ENCODE peak calls at places on chromosomes 2 and 18, in four cellular contexts. P, T, U and S are unnamed samples.

GRCh38 chr2:168993538-168993937 is 37.6 kb downstream of the ABCB11 start:
- DNase-seq in P (no peak), T (no peak), U (no peak), S (no peak)

GRCh38 chr2:188659656-188660406 is 314.3 kb upstream of the COL3A1 start:
- DNase-seq in P (no peak), T (peak; percentile 21), U (peak; percentile 60), S (no peak)

GRCh38 chr2:216601632-216602409 is 31.4 kb upstream of the IGFBP2 start:
- DNase-seq in P (no peak), T (no peak), U (no peak), S (no peak)

GRCh38 chr2:79511320-79511951 is 1.4 kb upstream of the CTNNA2 start:
- DNase-seq in P (no peak), T (no peak), U (no peak), S (peak; percentile 37)

GRCh38 chr2:39593439-39594393 is 72.0 kb upstream of the TMEM178A start:
- DNase-seq in P (no peak), T (peak; percentile 77), U (peak; percentile 61), S (peak; percentile 55)

GRCh38 chr18:42053188-42053781 is 98.3 kb downstream of the PIK3C3 start:
- DNase-seq in P (peak; percentile 46), T (peak; percentile 35), U (peak; percentile 28), S (peak; percentile 20)

GRCh38 chr2:6800553-6800952 is 65.2 kb downstream of the CMPK2 start:
- DNase-seq in P (no peak), T (no peak), U (no peak), S (no peak)

GRCh38 chr2:14944562-14945346 is 312.2 kb downstream of the LRATD1 start:
- DNase-seq in P (peak; percentile 23), T (no peak), U (no peak), S (peak; percentile 33)